ENCODE peak calls at places on chromosomes 5 and 9, in four cellular contexts. A is RWPE1, D is A549, J is SK-N-SH. X is an unnamed sample.

GRCh38 chr5:179558912-179559279 is 8.5 kb downstream of the RUFY1 start:
- DNase-seq in A (peak; percentile 83), D (peak; percentile 35), J (peak; percentile 64), X (no peak)

GRCh38 chr5:148443998-148444397 is 60.2 kb downstream of the FBXO38 start:
- DNase-seq in A (peak; percentile 70), D (peak; percentile 69), J (peak; percentile 52), X (peak; percentile 25)

GRCh38 chr5:116892993-116893392 is 318.4 kb upstream of the SEMA6A start:
- DNase-seq in A (no peak), D (no peak), J (no peak), X (no peak)

GRCh38 chr5:15966066-15966640 is 213.4 kb downstream of the MARCHF11 start:
- DNase-seq in A (no peak), D (no peak), J (no peak), X (no peak)

GRCh38 chr9:82031538-82032280 is 43.1 kb downstream of the SPATA31D1 start:
- DNase-seq in A (peak; percentile 67), D (peak; percentile 23), J (no peak), X (peak; percentile 57)

GRCh38 chr5:57725628-57726504 is 243.3 kb upstream of the ACTBL2 start:
- DNase-seq in A (no peak), D (no peak), J (peak; percentile 8), X (no peak)

GRCh38 chr9:81526587-81526986 is 162.8 kb downstream of the TLE1 start:
- DNase-seq in A (no peak), D (no peak), J (no peak), X (no peak)

GRCh38 chr5:72067682-72068470 is 39.4 kb upstream of the MAP1B start:
- DNase-seq in A (peak; percentile 88), D (peak; percentile 85), J (no peak), X (no peak)

GRCh38 chr9:118882674-118883073 is 486.6 kb downstream of the BRINP1 start:
- DNase-seq in A (no peak), D (peak; percentile 20), J (no peak), X (no peak)

GRCh38 chr5:173334808-173335207 is 6.6 kb upstream of the STC2 start:
- DNase-seq in A (no peak), D (no peak), J (no peak), X (no peak)

GRCh38 chr5:137340899-137341298 is 158.2 kb downstream of the SPOCK1 start:
- DNase-seq in A (no peak), D (no peak), J (no peak), X (no peak)

GRCh38 chr5:68046445-68046844 is 169.1 kb upstream of the PIK3R1 start:
- DNase-seq in A (peak; percentile 95), D (peak; percentile 67), J (no peak), X (no peak)

GRCh38 chr9:23590601-23591000 is 235.4 kb downstream of the ELAVL2 start:
- DNase-seq in A (peak; percentile 8), D (no peak), J (no peak), X (no peak)

GRCh38 chr5:74017112-74017511 is 391.1 kb downstream of the ARHGEF28 start:
- DNase-seq in A (peak; percentile 92), D (no peak), J (no peak), X (no peak)

GRCh38 chr9:112166176-112167140 is 8.6 kb downstream of the SUSD1 start:
- DNase-seq in A (peak; percentile 85), D (peak; percentile 59), J (no peak), X (peak; percentile 30)

GRCh38 chr9:9914174-9914573 is 698.6 kb downstream of the PTPRD start:
- DNase-seq in A (no peak), D (peak; percentile 4), J (no peak), X (peak; percentile 24)

GRCh38 chr5:149472399-149472798 is 78.8 kb downstream of the CSNK1A1 start:
- DNase-seq in A (no peak), D (no peak), J (no peak), X (no peak)

GRCh38 chr5:80566711-80567259 is 3.3 kb downstream of the ANKRD34B start:
- DNase-seq in A (no peak), D (no peak), J (no peak), X (no peak)

GRCh38 chr5:147904110-147904509 is 2.2 kb downstream of the C5orf46 start:
- DNase-seq in A (no peak), D (no peak), J (no peak), X (no peak)

GRCh38 chr5:77168187-77168883 is 42.1 kb upstream of the PDE8B start:
- DNase-seq in A (no peak), D (peak; percentile 69), J (no peak), X (no peak)

GRCh38 chr5:33608476-33609026 is 167.8 kb downstream of the TARS1 start:
- DNase-seq in A (no peak), D (no peak), J (peak; percentile 34), X (no peak)

GRCh38 chr5:87300744-87301143 is 33.1 kb downstream of the RASA1 start:
- DNase-seq in A (peak; percentile 94), D (peak; percentile 82), J (peak; percentile 2), X (no peak)

GRCh38 chr5:137098238-137098637 is 400.9 kb downstream of the SPOCK1 start:
- DNase-seq in A (no peak), D (no peak), J (no peak), X (no peak)

GRCh38 chr9:122808141-122808540 is 8.2 kb downstream of the OR1K1 start:
- DNase-seq in A (no peak), D (no peak), J (no peak), X (no peak)

GRCh38 chr9:133539434-133539833 is 4.9 kb downstream of the ADAMTSL2 start:
- DNase-seq in A (no peak), D (no peak), J (no peak), X (no peak)

GRCh38 chr9:130041648-130042405 is 1.2 kb downstream of the FNBP1 start:
- DNase-seq in A (peak; percentile 53), D (peak; percentile 33), J (peak; percentile 70), X (peak; percentile 34)

GRCh38 chr5:155620819-155621410 is 607.4 kb downstream of the KIF4B start:
- DNase-seq in A (no peak), D (no peak), J (no peak), X (no peak)

GRCh38 chr5:172806897-172807672 is 27.0 kb upstream of the ERGIC1 start:
- DNase-seq in A (peak; percentile 95), D (peak; percentile 98), J (no peak), X (no peak)

GRCh38 chr5:39040875-39041274 is 33.3 kb downstream of the RICTOR start:
- DNase-seq in A (no peak), D (no peak), J (no peak), X (no peak)

GRCh38 chr9:28934111-28934510 is 1360.8 kb upstream of the C9orf72 start:
- DNase-seq in A (no peak), D (no peak), J (no peak), X (no peak)

DNA sequence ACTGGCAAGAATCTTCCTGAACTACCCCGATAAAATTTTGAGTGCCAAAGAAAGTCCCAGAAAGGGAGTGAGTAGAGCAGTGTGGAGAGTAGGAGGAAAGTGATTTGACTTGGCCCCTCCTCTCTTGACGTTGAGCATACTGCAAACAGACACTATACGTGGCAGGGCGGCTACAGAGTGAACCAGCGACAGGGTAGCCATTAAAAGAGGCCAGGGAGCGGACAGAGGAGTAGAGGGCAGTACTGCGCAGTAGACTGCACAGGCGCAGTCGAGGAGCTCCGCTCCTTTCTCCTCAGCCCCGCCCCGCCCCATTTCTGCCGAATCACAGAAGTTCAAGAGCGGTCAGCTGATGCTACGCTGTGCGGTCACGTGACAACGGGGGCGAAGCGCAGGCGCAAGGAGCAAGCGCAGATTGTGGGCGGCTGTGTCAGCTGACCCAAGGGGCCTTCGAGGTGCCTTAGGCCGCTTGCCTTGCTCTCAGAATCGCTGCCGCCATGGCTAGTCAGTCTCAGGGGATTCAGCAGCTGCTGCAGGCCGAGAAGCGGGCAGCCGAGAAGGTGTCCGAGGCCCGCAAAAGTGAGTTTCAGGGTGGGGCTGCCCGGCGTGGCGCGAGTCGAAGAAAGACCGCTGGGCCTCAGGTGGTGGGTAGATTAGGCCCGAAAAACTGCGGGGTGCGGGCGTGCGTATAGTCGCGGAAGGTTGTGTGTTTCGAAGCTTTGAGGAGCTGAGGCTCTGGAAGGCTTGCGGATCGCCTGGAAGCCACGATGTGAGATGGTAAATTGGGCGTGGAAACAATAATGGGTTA is at the start of gene ATP6V1G1:
- DNase-seq in A (peak; percentile 100), D (peak; percentile 99), J (peak; percentile 95), X (peak; percentile 100)
- TF ChIP-seq CTCF in A (no peak), D (no peak), J (no peak), X (peak; percentile 37)

DNA sequence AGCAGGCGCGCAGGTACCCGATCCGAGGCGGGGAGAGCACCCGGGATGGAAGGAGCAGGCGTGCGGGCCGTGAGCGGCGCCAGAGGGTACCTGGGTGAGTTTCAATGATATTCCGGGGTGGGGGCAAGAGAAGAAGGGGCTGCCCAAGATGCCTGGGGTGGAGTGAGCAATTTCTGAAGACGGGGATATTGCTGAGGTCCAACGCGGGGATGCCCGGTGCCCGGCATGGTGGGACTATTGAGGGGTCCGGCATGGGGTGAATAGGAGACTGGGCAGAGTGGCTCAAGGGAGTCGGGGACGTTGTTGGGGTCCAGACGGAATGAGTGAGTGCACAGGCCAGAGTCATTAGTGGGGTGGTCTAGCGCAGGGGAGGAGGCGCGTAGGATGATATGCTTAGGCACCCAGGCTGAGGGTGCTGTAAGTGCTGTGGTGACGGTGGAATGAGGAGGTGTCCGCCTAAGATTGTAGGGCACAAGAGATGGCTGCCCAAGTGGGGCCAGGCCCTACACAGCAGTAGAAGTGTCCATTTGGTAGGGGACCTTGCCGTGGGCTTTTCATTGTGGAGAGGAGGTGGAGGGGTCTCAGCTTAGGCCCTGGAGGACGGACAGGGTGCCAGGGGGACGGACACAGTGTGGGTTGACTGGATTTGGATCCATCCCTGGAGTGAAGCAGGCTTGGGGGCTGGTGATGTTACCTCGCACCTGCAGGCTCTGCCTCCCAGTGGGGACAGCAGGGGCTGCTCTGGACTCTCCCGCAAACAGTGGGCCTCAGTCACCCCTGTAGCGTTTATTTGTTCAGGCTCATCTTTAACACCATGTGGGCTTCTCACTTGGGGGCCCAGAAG is 719 bp downstream of the MIGA2 start:
- DNase-seq in A (peak; percentile 34), D (no peak), J (no peak), X (no peak)
- H3K27ac ChIP-seq in A (peak overlapping the region; percentile 78), D (peak overlapping the region; percentile 74), J (peak overlapping the region; percentile 60), X (peak overlapping the region; percentile 47)

DNA sequence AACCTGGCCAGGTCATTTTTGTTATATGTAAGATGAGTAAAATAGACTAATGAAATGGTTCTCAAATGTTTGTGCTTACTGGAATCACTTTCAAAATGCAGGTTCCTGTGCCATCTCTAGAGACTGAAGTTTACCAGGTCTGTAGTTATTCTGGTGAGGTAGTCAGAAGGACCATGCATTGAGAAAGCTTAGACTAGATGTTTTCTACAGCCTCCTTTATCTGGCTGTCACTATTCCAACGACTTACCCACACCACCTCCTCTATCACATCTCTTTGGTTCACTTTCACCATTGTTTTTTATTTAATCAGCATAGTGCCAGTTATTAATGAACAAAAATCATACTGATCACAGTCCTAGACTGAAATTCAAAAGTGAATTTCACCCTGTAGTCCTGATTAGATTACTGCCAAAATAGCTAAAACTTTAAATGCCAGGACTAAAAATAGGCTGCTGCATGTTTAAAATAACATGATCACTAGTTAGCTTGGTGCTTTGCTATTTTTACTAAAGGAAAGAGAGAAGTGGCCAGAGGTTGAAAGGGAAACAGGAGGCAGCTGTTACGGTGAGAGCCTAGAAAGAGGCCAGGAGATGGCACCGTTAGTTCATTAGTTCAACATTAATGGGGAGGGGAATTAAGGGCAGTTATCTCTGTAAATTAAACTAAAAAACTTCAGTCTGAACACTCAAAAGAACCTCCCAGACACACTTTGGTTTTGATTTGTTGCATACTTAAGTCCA is 13.9 kb upstream of the FNIP1 start:
- DNase-seq in A (peak; percentile 36), D (peak; percentile 11), J (peak; percentile 37), X (no peak)
- TF ChIP-seq CTCF in A (no peak), D (peak; percentile 30), J (peak; percentile 43), X (peak; percentile 37)

DNA sequence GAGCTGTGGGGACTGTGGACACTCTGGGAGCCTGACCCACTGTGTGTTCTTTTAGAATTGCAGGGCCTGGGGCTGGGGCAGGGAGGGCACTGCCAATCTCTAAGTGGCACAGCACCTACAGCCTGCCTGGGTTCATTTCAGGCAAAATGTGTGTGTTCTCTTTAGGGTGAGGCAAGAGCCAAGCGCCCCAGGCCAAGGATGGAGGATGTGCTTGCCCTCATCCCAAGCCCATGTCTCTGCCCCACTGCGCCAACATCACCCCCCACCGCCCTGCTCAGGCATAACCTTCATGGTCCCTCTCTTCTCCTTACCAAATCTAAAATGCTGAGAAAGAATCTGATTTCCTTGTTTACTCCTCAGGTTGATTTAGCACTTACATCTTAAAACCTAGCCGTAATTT is 304.4 kb downstream of the RAB3C start:
- DNase-seq in A (no peak), D (no peak), J (no peak), X (no peak)
- H3K27ac ChIP-seq in A (no peak overlapping the region), D (peak overlapping the region; percentile 100), J (no peak overlapping the region), X (no peak overlapping the region)

X was measured in WERI-Rb-1.